ENCODE peak calls at places on chromosomes 1 and 21, in four cellular contexts. N is HepG2, B is GM12878, I is SK-N-SH. P is an unnamed sample.

GRCh38 chr1:206491592-206491991 is 15.7 kb upstream of the RASSF5 start:
- DNase-seq in I (no peak), N (no peak), B (no peak), P (no peak)

GRCh38 chr1:91891486-91891885 is 5.5 kb upstream of the TGFBR3 start:
- DNase-seq in I (no peak), N (no peak), B (no peak), P (no peak)

GRCh38 chr1:1046767-1047166 is 26.8 kb downstream of the AGRN start:
- DNase-seq in N (no peak), I (no peak), B (no peak), P (no peak)

GRCh38 chr1:77100870-77101269 is 118.4 kb downstream of the PIGK start:
- DNase-seq in I (no peak), B (no peak), N (no peak), P (no peak)

GRCh38 chr1:182185822-182186756 is 124.6 kb upstream of the ZNF648 start:
- DNase-seq in I (no peak), N (peak), B (no peak), P (no peak)

GRCh38 chr1:17014671-17015567 is 3.2 kb upstream of the ATP13A2 start:
- DNase-seq in N (no peak), I (no peak), B (no peak), P (no peak)

GRCh38 chr1:52904590-52905375 is 16.8 kb downstream of the ECHDC2 start:
- DNase-seq in N (no peak), I (peak), B (no peak), P (peak)

GRCh38 chr1:41661428-41662060 is 177.1 kb upstream of the EDN2 start:
- DNase-seq in N (no peak), B (no peak), I (no peak), P (no peak)

GRCh38 chr21:34204481-34205439 is 131.4 kb downstream of the MRPS6 start:
- DNase-seq in B (no peak), N (no peak), I (peak), P (no peak)

GRCh38 chr1:156476501-156477298 is 23.9 kb downstream of the MEF2D start:
- DNase-seq in I (no peak), B (no peak), N (peak), P (no peak)

GRCh38 chr1:16231331-16232315 is 5.4 kb downstream of the CPLANE2 start:
- DNase-seq in B (no peak), I (no peak), N (no peak), P (peak)

GRCh38 chr1:62436466-62437272 is at the start of gene USP1:
- DNase-seq in I (peak), N (peak), B (peak), P (peak)

GRCh38 chr1:67898033-67898726 is 64.9 kb upstream of the GNG12 start:
- DNase-seq in N (no peak), B (no peak), I (no peak), P (peak)

DNA sequence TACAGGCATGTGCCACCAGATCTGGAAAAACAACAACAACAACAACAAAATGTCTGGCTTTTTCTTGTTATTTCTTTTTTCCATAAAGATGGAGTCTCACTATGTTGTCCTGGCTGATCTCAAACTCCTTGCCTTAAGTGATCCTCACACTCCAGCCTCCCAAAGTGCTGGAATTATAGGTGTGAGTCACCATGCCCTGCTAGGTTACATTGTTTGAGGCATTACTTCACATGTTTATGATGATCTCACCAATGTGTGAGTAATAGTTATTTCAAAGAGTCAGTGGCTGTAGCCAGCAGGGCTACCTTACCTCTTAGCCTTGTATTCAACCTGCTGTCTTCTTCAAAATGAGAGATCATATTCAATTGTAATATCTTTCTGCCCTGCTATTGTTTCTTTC is 445.7 kb downstream of the AMY1C start:
- DNase-seq in N (peak), I (no peak), B (no peak), P (no peak)
- TF ChIP-seq NFIC in N (no peak), I (no peak), B (no peak), P (no peak)

DNA sequence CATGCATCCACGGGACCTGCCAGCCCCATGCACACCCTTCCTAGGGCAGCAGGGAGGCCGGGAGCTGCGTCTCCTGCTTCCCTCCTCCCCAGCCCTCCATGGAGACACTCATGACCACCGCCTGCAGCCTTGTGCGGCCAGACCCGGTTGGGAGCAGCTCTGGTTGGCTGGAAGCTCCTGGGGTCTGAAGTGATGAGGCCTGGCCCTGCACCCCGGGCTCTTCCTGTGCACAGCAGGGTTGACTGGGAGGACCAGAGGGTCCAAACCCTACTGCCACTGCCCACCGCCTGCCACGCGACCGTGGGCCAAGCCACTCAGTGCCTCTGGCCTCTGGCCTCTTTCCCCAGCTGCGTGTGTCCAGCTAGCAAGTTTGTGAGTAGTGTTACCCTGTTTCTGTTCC is 111.1 kb upstream of the COL6A1 start:
- DNase-seq in I (no peak), N (no peak), B (no peak), P (no peak)
- TF ChIP-seq NFIC in I (no peak), N (no peak), B (no peak), P (no peak)

GRCh38 chr1:246597340-246597739 is 31.1 kb downstream of the CNST start:
- DNase-seq in I (no peak), N (peak), B (no peak), P (no peak)
- TF ChIP-seq NFIC in I (no peak), N (no peak), B (no peak), P (peak)

GRCh38 chr1:103191327-103191726 is 83.0 kb upstream of the COL11A1 start:
- DNase-seq in N (no peak), B (no peak), I (no peak), P (no peak)

GRCh38 chr1:103198076-103198475 is 89.8 kb upstream of the COL11A1 start:
- DNase-seq in B (no peak), N (no peak), I (no peak), P (no peak)

GRCh38 chr1:103194060-103194459 is 85.7 kb upstream of the COL11A1 start:
- DNase-seq in I (no peak), B (no peak), N (no peak), P (no peak)

GRCh38 chr1:103198996-103199395 is 90.7 kb upstream of the COL11A1 start:
- DNase-seq in B (no peak), N (no peak), I (no peak), P (no peak)

GRCh38 chr1:103197266-103197665 is 88.9 kb upstream of the COL11A1 start:
- DNase-seq in N (no peak), I (no peak), B (no peak), P (no peak)
- TF ChIP-seq NFIC in N (no peak), I (no peak), B (no peak), P (no peak)